ENCODE peak calls at places on chromosome 19, in five cellular contexts. B is cardiac muscle cell, Q is D721Med, X is sigmoid colon, L is AG10803. F is an unnamed sample.

GRCh38 chr19:34426096-34426661 is 2.0 kb upstream of the UBA2 start:
- DNase-seq in B (no peak), Q (no peak), X (no peak), L (no peak), F (no peak)

GRCh38 chr19:55670280-55671053 is 4.6 kb upstream of the EPN1 start:
- DNase-seq in B (no peak), Q (no peak), X (peak), L (peak), F (peak)

GRCh38 chr19:8877854-8878705 is 45.9 kb downstream of the MBD3L1 start:
- DNase-seq in B (no peak), Q (no peak), X (no peak), L (no peak), F (no peak)

GRCh38 chr19:3319643-3320353 is 46.6 kb upstream of the NFIC start:
- DNase-seq in B (no peak), Q (no peak), X (no peak), L (peak), F (no peak)

GRCh38 chr19:18762125-18763023 is 28.7 kb downstream of the COMP start:
- DNase-seq in B (peak), Q (no peak), X (peak), L (no peak), F (no peak)

GRCh38 chr19:29662604-29663404 is 2.5 kb upstream of the PLEKHF1 start:
- DNase-seq in B (peak), Q (no peak), X (peak), L (peak), F (no peak)

GRCh38 chr19:1882786-1883692 is 2.3 kb downstream of the ABHD17A start:
- DNase-seq in B (no peak), Q (no peak), X (no peak), L (no peak), F (no peak)

GRCh38 chr19:47697863-47698609 is 15.2 kb upstream of the EHD2 start:
- DNase-seq in B (peak), Q (peak), X (peak), L (peak), F (no peak)

GRCh38 chr19:1251233-1251502 is 2.8 kb downstream of the MIDN start:
- DNase-seq in B (peak), Q (no peak), X (no peak), L (peak), F (no peak)

GRCh38 chr19:6412111-6412999 is 12.3 kb downstream of the KHSRP start:
- DNase-seq in B (peak), Q (peak), X (peak), L (no peak), F (no peak)

GRCh38 chr19:4847190-4847973 is 15.9 kb upstream of the TICAM1 start:
- DNase-seq in B (no peak), Q (no peak), X (no peak), L (no peak), F (no peak)

GRCh38 chr19:2722541-2723344 is 1.6 kb upstream of the DIRAS1 start:
- DNase-seq in B (peak), Q (no peak), X (peak), L (peak), F (peak)

GRCh38 chr19:5023128-5023571 is 54.2 kb downstream of the KDM4B start:
- DNase-seq in B (no peak), Q (no peak), X (peak), L (no peak), F (no peak)

GRCh38 chr19:45908956-45909355 is 5.6 kb downstream of the NANOS2 start:
- DNase-seq in B (no peak), Q (no peak), X (no peak), L (no peak), F (no peak)

GRCh38 chr19:44649578-44650145 is 6.0 kb downstream of the PVR start:
- DNase-seq in B (no peak), Q (no peak), X (no peak), L (no peak), F (no peak)

GRCh38 chr19:10403137-10404021 is at the start of gene CDC37:
- DNase-seq in B (peak), Q (peak), X (peak), L (peak), F (peak)

GRCh38 chr19:31054430-31054829 is 294.8 kb downstream of the TSHZ3 start:
- DNase-seq in B (peak), Q (no peak), X (no peak), L (peak), F (no peak)

GRCh38 chr19:53907690-53908089 is 1.4 kb upstream of the CACNG7 start:
- DNase-seq in B (no peak), Q (no peak), X (no peak), L (no peak), F (no peak)

GRCh38 chr19:48551437-48552302 is at the start of gene SULT2B1:
- DNase-seq in B (no peak), Q (no peak), X (no peak), L (no peak), F (no peak)

GRCh38 chr19:29836409-29836825 is 24.6 kb downstream of the CCNE1 start:
- DNase-seq in B (no peak), Q (no peak), X (no peak), L (no peak), F (peak)

GRCh38 chr19:1847684-1848398 is 442 bp downstream of the REXO1 start:
- DNase-seq in B (peak), Q (no peak), X (no peak), L (peak), F (no peak)

GRCh38 chr19:778910-779653 is 18.2 kb upstream of the PTBP1 start:
- DNase-seq in B (no peak), Q (no peak), X (peak), L (peak), F (peak)

GRCh38 chr19:48896191-48896720 is 2.3 kb downstream of the TULP2 start:
- DNase-seq in B (peak), Q (no peak), X (peak), L (peak), F (no peak)

GRCh38 chr19:54952591-54953344 is 5.4 kb upstream of the NLRP7 start:
- DNase-seq in B (no peak), Q (no peak), X (no peak), L (no peak), F (no peak)

GRCh38 chr19:4597975-4598671 is 38.6 kb upstream of the SEMA6B start:
- DNase-seq in B (peak), Q (peak), X (no peak), L (no peak), F (no peak)

GRCh38 chr19:19661675-19662251 is 1.7 kb downstream of the ATP13A1 start:
- DNase-seq in B (no peak), Q (peak), X (peak), L (no peak), F (peak)

GRCh38 chr19:5718032-5718578 is 1.8 kb downstream of the LONP1 start:
- DNase-seq in B (no peak), Q (no peak), X (no peak), L (peak), F (no peak)

GRCh38 chr19:51719251-51719901 is 4.4 kb downstream of the HAS1 start:
- DNase-seq in B (peak), Q (no peak), X (no peak), L (no peak), F (no peak)

GRCh38 chr19:43524922-43525835 is 1.8 kb downstream of the ETHE1 start:
- DNase-seq in B (peak), Q (no peak), X (peak), L (peak), F (peak)

GRCh38 chr19:40208602-40209001 is 9.6 kb downstream of the TTC9B start:
- DNase-seq in B (no peak), Q (no peak), X (no peak), L (no peak), F (no peak)

GRCh38 chr19:33316521-33317284 is 14.4 kb upstream of the CEBPA start:
- DNase-seq in B (no peak), Q (no peak), X (no peak), L (no peak), F (no peak)

GRCh38 chr19:50794778-50795664 is 4.8 kb downstream of the ACP4 start:
- DNase-seq in B (no peak), Q (no peak), X (no peak), L (no peak), F (no peak)

GRCh38 chr19:39746836-39747529 is 9.2 kb upstream of the CLC start:
- DNase-seq in B (no peak), Q (no peak), X (no peak), L (no peak), F (no peak)

GRCh38 chr19:54470991-54471782 is 1.9 kb downstream of the CDC42EP5 start:
- DNase-seq in B (no peak), Q (no peak), X (peak), L (no peak), F (peak)

GRCh38 chr19:1068111-1069001 is 1.4 kb downstream of the ARHGAP45 start:
- DNase-seq in B (no peak), Q (no peak), X (no peak), L (no peak), F (peak)

GRCh38 chr19:1481893-1482360 is 2.9 kb upstream of the C19orf25 start:
- DNase-seq in B (no peak), Q (peak), X (peak), L (no peak), F (peak)

GRCh38 chr19:17339088-17339741 is 1.9 kb downstream of the GTPBP3 start:
- DNase-seq in B (no peak), Q (no peak), X (no peak), L (no peak), F (no peak)

GRCh38 chr19:17337675-17338439 is 504 bp downstream of the GTPBP3 start:
- DNase-seq in B (peak), Q (no peak), X (no peak), L (no peak), F (no peak)

GRCh38 chr19:17340302-17340870 is 3.0 kb downstream of the GTPBP3 start:
- DNase-seq in B (no peak), Q (no peak), X (no peak), L (no peak), F (no peak)

GRCh38 chr19:17336872-17337674 is at the start of gene GTPBP3:
- DNase-seq in B (peak), Q (peak), X (peak), L (peak), F (peak)

DNA sequence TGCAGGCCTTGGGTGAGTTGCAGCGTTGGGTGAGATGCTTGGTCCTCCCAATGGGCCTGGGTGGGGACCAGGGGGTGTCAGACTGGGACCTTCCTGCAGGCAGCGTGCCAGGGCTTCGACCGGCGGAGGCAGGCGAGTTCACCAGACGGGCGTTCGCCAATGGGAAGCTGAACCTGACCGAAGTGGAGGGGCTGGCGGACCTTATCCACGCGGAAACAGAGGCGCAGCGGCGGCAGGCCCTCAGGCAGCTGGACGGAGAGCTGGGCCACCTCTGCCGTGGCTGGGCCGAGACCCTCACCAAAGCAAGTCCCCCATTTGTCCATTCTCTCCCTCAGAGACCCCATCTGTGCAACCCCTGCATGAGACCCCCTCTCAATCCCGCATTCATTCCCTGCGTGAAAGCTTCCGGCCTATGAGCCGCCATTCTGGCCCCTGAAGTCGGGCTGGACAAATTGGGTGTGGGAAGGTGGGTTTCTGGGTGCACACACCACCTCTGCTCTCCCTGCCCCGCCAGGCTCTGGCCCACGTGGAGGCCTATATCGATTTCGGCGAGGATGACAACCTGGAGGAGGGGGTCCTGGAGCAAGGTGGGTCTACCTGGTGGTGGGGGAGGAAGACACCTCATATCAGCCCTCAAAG is 1.2 kb downstream of the GTPBP3 start:
- DNase-seq in B (no peak), Q (no peak), X (no peak), L (no peak), F (no peak)
- TF ChIP-seq CTCF in B (no peak), Q (no peak), X (no peak), L (no peak), F (no peak)

GRCh38 chr19:13856530-13856929 is 20.4 kb upstream of the NANOS3 start:
- DNase-seq in B (no peak), Q (no peak), X (no peak), L (no peak), F (no peak)
- TF ChIP-seq CTCF in B (no peak), Q (no peak), X (no peak), L (no peak), F (no peak)

GRCh38 chr19:37779139-37780035 is at the start of gene ZNF573:
- DNase-seq in B (peak), Q (peak), X (peak), L (peak), F (no peak)
- TF ChIP-seq CTCF in B (peak), Q (no peak), X (no peak), L (peak), F (peak)

GRCh38 chr19:42424712-42425131 is 2.5 kb downstream of the LIPE start:
- DNase-seq in B (no peak), Q (no peak), X (peak), L (no peak), F (no peak)
- TF ChIP-seq CTCF in B (peak), Q (peak), X (no peak), L (no peak), F (peak)

GRCh38 chr19:11534538-11534937 is 4.1 kb upstream of the CNN1 start:
- DNase-seq in B (no peak), Q (no peak), X (no peak), L (no peak), F (no peak)

GRCh38 chr19:11535792-11536595 is 2.7 kb upstream of the CNN1 start:
- DNase-seq in B (peak), Q (peak), X (peak), L (peak), F (no peak)

GRCh38 chr19:11528551-11529341 is at the start of gene ECSIT:
- DNase-seq in B (peak), Q (peak), X (peak), L (peak), F (peak)

DNA sequence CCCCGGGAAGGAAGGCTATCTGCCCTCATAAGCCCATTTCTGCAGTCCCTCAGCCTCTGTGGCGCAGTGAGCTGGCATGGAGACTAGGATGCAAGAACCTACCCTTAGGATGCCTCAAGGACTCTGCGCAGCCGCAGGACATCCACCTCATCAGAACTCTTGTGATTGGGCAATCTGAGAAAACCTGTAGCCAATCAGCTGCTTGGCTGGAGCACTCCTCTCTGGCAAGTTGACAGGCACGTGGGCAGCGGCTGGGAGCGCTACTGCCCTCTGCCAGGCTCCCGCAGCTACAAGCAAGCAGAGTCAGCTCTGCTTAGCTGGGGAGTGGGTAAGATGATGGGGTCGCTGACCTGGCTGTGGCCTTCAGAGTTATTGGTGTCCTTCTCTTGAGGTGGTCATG is 1.5 kb upstream of the ECSIT start:
- DNase-seq in B (peak), Q (peak), X (peak), L (peak), F (no peak)
- TF ChIP-seq CTCF in B (peak), Q (peak), X (no peak), L (peak), F (peak)